ENCODE peak calls at places on chromosome 6, in ten cellular contexts. H, U, P, C, G, O, M, R, Q and T are unnamed samples.

GRCh38 chr6:3759656-3760245 is 8.2 kb upstream of the PXDC1 start:
- DNase-seq in H (no peak), U (no peak), P (no peak), C (peak), G (no peak), O (no peak), M (no peak), R (peak), Q (no peak), T (no peak)

GRCh38 chr6:7532821-7533220 is 8.7 kb upstream of the DSP start:
- DNase-seq in H (no peak), U (no peak), P (no peak), C (no peak), G (no peak), O (no peak), M (no peak), R (no peak), Q (no peak), T (no peak)

GRCh38 chr6:133991096-133991593 is 38.1 kb downstream of the TBPL1 start:
- DNase-seq in H (no peak), U (no peak), P (no peak), C (peak), G (no peak), O (no peak), M (no peak), R (peak), Q (no peak), T (no peak)

GRCh38 chr6:39226606-39227300 is 2.5 kb downstream of the KCNK5 start:
- DNase-seq in H (no peak), U (no peak), P (no peak), C (no peak), G (no peak), O (no peak), M (no peak), R (no peak), Q (no peak), T (no peak)

GRCh38 chr6:133170602-133171001 is 70.6 kb upstream of the EYA4 start:
- DNase-seq in H (no peak), U (no peak), P (no peak), C (no peak), G (no peak), O (no peak), M (no peak), R (peak), Q (no peak), T (no peak)

GRCh38 chr6:98845201-98846020 is 11.0 kb downstream of the POU3F2 start:
- DNase-seq in H (peak), U (peak), P (peak), C (peak), G (peak), O (peak), M (no peak), R (peak), Q (peak), T (peak)

GRCh38 chr6:132392792-132393191 is 8.5 kb downstream of the MOXD1 start:
- DNase-seq in H (no peak), U (no peak), P (no peak), C (no peak), G (no peak), O (no peak), M (no peak), R (no peak), Q (no peak), T (no peak)

GRCh38 chr6:53326372-53327016 is 22.3 kb downstream of the ELOVL5 start:
- DNase-seq in H (peak), U (no peak), P (no peak), C (peak), G (peak), O (no peak), M (no peak), R (peak), Q (no peak), T (no peak)

GRCh38 chr6:89944826-89945407 is 50.6 kb downstream of the GJA10 start:
- DNase-seq in H (no peak), U (no peak), P (no peak), C (no peak), G (no peak), O (no peak), M (no peak), R (peak), Q (no peak), T (no peak)

GRCh38 chr6:55578537-55579363 is at the start of gene HMGCLL1:
- DNase-seq in H (peak), U (peak), P (no peak), C (no peak), G (no peak), O (no peak), M (no peak), R (no peak), Q (no peak), T (peak)

GRCh38 chr6:31727717-31728671 is 1.1 kb downstream of the DDAH2 start:
- DNase-seq in H (no peak), U (no peak), P (no peak), C (no peak), G (no peak), O (peak), M (no peak), R (peak), Q (no peak), T (no peak)

GRCh38 chr6:149037026-149037734 is 280.3 kb upstream of the TAB2 start:
- DNase-seq in H (no peak), U (no peak), P (no peak), C (no peak), G (no peak), O (no peak), M (no peak), R (no peak), Q (no peak), T (no peak)

GRCh38 chr6:16018626-16019025 is 110.3 kb upstream of the MYLIP start:
- DNase-seq in H (no peak), U (no peak), P (no peak), C (no peak), G (no peak), O (no peak), M (no peak), R (no peak), Q (no peak), T (no peak)